ENCODE peak calls at places on chromosome 20, in four cellular contexts. N is cardiac muscle cell, L is A549, M is BJ. O is an unnamed sample.
A peak's percentile ranks its signal among the peaks of the same experiment; 100 is the strongest.

GRCh38 chr20:21704408-21705385 is 767 bp upstream of the PAX1 start:
- DNase-seq in M (no peak), L (no peak), N (no peak), O (no peak)

GRCh38 chr20:24487648-24488047 is 18.2 kb downstream of the SYNDIG1 start:
- DNase-seq in M (no peak), L (no peak), N (no peak), O (no peak)

GRCh38 chr20:50967621-50968020 is 9.0 kb downstream of the MOCS3 start:
- DNase-seq in N (no peak), L (no peak), M (no peak), O (no peak)

GRCh38 chr20:8663424-8663823 is 405.5 kb upstream of the PLCB4 start:
- DNase-seq in N (no peak), L (no peak), M (no peak), O (no peak)

GRCh38 chr20:8399963-8400362 is 267.9 kb downstream of the PLCB1 start:
- DNase-seq in L (no peak), N (no peak), M (no peak), O (no peak)

GRCh38 chr20:38209736-38210405 is 44.8 kb upstream of the TGM2 start:
- DNase-seq in N (no peak), M (no peak), L (no peak), O (no peak)

GRCh38 chr20:32218156-32218900 is 10.6 kb downstream of the POFUT1 start:
- DNase-seq in L (no peak), M (no peak), N (no peak), O (no peak)

GRCh38 chr20:29297411-29298270 is 1959.8 kb upstream of the DEFB115 start:
- DNase-seq in L (no peak), M (no peak), N (no peak), O (no peak)

GRCh38 chr20:37690626-37691369 is 3.0 kb upstream of the CTNNBL1 start:
- DNase-seq in L (no peak), M (no peak), N (no peak), O (no peak)

GRCh38 chr20:62434098-62434497 is 6.8 kb upstream of the RBBP8NL start:
- DNase-seq in L (no peak), M (no peak), N (peak; percentile 50), O (no peak)

GRCh38 chr20:37729909-37730308 is 36.1 kb downstream of the CTNNBL1 start:
- DNase-seq in M (no peak), L (no peak), N (no peak), O (no peak)

GRCh38 chr20:50557549-50558134 is 47.5 kb downstream of the PTPN1 start:
- DNase-seq in M (no peak), N (no peak), L (no peak), O (no peak)

DNA sequence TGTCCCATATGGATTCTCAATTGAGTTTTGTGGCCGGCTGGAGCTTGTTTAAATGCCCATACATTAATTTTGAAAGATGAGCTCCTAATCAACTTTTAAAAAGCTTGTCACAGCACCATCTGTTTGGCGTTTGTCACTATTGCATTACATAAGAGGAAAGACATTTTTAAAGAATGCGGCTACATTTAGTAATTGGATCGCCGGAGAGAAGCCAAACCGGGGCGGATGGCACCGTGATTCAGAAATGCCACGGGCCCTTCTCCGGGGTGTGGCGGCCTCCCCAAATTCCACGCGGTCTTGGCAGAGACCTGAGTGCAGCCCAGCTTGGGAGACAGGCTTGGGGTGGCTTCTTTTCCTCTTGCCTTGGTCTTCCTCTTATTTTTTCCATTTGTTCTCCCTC is 67.7 kb upstream of the ZNFX1 start:
- DNase-seq in N (no peak), L (peak; percentile 70), M (peak; percentile 66), O (no peak)
- H3K4me3 ChIP-seq in N (no peak overlapping the region), L (peak overlapping the region; percentile 33), M (peak overlapping the region; percentile 1), O (no peak overlapping the region)

GRCh38 chr20:49245921-49246740 is 26.9 kb downstream of the DDX27 start:
- DNase-seq in L (peak; percentile 53), M (no peak), N (peak; percentile 43), O (peak; percentile 2)
- TF ChIP-seq CTCF in L (peak; percentile 59), M (peak; percentile 80), N (peak; percentile 72), O (peak; percentile 67)

GRCh38 chr20:40651121-40651520 is 37.9 kb downstream of the MAFB start:
- DNase-seq in L (no peak), N (no peak), M (no peak), O (no peak)
- H3K4me3 ChIP-seq in L (no peak overlapping the region), N (no peak overlapping the region), M (no peak overlapping the region), O (no peak overlapping the region)

GRCh38 chr20:14259691-14260090 is 77.7 kb downstream of the FLRT3 start:
- DNase-seq in M (no peak), L (no peak), N (no peak), O (no peak)

DNA sequence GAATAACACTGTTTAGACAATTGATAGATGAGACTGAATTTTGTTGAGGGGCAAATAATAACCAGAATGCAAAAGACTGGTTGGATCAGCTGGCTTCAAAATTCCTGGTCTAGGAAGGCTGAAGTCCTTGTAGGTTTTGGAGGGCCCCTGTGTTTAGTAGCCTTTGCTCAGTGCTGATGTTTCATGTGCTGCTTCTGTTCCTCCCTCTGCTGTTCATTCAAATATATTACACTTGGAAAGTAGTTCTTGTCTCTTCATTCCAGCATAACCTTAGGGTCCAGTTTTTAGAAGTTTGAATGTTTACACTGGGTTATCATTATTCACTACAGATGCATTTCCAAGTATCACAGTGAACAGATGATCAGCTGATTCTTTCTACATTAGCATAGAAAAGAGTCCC is 72.5 kb downstream of the FLRT3 start:
- DNase-seq in N (no peak), M (no peak), L (peak; percentile 38), O (peak; percentile 4)
- TF ChIP-seq CTCF in N (peak; percentile 7), M (peak; percentile 59), L (peak; percentile 46), O (peak; percentile 50)

GRCh38 chr20:1786061-1786460 is 109.1 kb upstream of the SIRPA start:
- DNase-seq in M (no peak), L (no peak), N (no peak), O (no peak)

GRCh38 chr20:1786496-1786895 is 108.7 kb upstream of the SIRPA start:
- DNase-seq in M (no peak), L (no peak), N (no peak), O (no peak)

GRCh38 chr20:1784586-1784985 is 110.6 kb upstream of the SIRPA start:
- DNase-seq in N (no peak), L (no peak), M (no peak), O (no peak)

GRCh38 chr20:1792274-1792673 is 102.9 kb upstream of the SIRPA start:
- DNase-seq in M (no peak), L (no peak), N (no peak), O (no peak)

DNA sequence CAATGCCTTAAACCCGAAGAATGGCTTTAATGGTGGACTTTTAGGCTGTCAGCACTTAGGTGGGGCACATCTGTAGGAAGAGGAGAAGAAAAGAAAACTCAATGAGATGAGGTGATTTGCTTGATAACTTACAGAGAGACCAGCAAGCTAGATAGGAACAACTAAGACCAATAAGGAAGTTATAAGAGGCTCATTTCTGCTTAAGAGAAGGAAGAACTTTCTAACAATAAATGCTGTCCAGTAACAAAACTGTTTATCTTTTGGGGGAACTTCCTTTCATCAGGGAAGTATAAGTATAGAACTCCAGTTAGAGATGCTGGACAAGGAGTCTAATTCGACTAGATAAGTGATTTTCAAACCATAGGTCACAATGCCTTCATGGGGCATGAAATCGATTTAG is 107.2 kb upstream of the SIRPA start:
- DNase-seq in N (no peak), L (no peak), M (no peak), O (no peak)
- H3K4me3 ChIP-seq in N (no peak overlapping the region), L (no peak overlapping the region), M (no peak overlapping the region), O (no peak overlapping the region)

GRCh38 chr20:48329216-48329615 is 498.6 kb downstream of the PREX1 start:
- DNase-seq in M (no peak), N (no peak), L (no peak), O (no peak)

GRCh38 chr20:48326868-48327267 is 500.9 kb downstream of the PREX1 start:
- DNase-seq in N (no peak), L (no peak), M (no peak), O (no peak)

GRCh38 chr20:48331518-48332286 is 496.1 kb downstream of the PREX1 start:
- DNase-seq in M (no peak), L (no peak), N (no peak), O (no peak)

GRCh38 chr20:48332555-48332954 is 495.2 kb downstream of the PREX1 start:
- DNase-seq in M (no peak), N (no peak), L (no peak), O (no peak)

DNA sequence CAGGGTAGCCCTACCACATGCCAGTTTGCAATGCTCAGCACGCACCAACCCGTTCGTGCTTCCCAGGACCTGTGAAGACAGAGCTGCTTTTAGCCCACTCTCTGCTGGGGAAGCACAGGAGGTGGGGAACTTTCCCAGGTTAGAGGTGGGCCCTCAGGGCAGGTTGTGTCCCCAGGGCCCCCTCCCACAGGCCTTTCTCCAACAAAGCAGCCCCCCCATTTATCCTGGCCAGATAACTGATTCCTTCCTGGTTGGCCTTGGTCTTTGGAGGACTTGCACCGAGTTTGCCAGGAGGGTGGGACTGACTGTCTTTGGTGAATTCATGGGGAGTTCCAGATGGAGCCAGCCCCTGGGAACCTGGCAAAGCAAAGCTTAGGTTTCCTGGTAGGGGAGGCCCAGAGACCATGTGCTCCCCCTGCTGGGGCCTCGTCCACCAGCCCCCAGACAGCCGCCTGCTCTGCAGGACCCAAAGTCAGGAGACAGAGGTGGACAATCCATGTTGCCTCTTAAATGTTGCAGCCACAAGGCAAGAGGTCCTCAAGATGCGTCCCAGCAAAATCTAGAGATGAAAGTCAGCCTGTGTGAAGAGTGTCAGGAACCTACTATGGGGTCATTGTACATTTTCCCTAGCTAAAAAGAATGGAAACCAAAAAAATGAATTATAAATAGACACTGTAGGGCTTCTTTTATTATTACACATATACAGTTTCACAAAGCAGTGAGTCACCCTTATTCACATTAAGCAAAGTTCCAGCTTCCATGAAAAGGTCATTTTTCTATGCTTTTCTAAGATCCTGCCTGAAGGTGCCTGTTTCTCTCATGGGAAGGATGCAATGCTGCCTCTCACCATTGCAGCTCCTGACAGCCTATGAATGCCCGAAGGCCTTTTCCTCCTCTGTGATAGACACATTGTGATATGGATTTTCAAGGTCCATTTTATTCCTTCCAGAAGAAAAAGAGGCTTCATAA is 497.8 kb downstream of the PREX1 start:
- DNase-seq in M (no peak), L (peak; percentile 16), N (peak; percentile 36), O (no peak)
- TF ChIP-seq CTCF in M (peak; percentile 20), L (peak; percentile 25), N (peak; percentile 31), O (peak; percentile 20)

GRCh38 chr20:58022711-58023110 is 205.7 kb downstream of the ANKRD60 start:
- DNase-seq in M (no peak), N (no peak), L (no peak), O (no peak)
- H3K4me3 ChIP-seq in M (no peak overlapping the region), N (no peak overlapping the region), L (no peak overlapping the region), O (no peak overlapping the region)